ENCODE peak calls at places on chromosomes 13 and 19, in four cellular contexts. H, W, A and P are unnamed samples.
A peak's percentile ranks its signal among the peaks of the same experiment; 100 is the strongest.

GRCh38 chr13:112606125-112607001 is 18.4 kb upstream of the TUBGCP3 start:
- DNase-seq in A (peak; percentile 86), H (peak; percentile 78), W (peak; percentile 97), P (peak; percentile 92)

GRCh38 chr13:110915874-110916670 is 1.2 kb upstream of the ANKRD10 start:
- DNase-seq in A (peak; percentile 86), W (no peak), H (peak; percentile 62), P (no peak)

GRCh38 chr19:43574424-43575155 is 737 bp downstream of the XRCC1 start:
- DNase-seq in W (peak; percentile 16), A (peak; percentile 76), H (peak; percentile 91), P (no peak)

GRCh38 chr13:42893346-42893745 is 98.7 kb downstream of the EPSTI1 start:
- DNase-seq in W (peak; percentile 26), H (peak; percentile 42), A (peak; percentile 93), P (no peak)

GRCh38 chr13:44470623-44471562 is 97.3 kb downstream of the SERP2 start:
- DNase-seq in H (peak; percentile 38), A (peak; percentile 22), W (peak; percentile 79), P (no peak)

GRCh38 chr13:33745370-33746324 is 72.3 kb upstream of the RFC3 start:
- DNase-seq in A (no peak), H (no peak), W (no peak), P (no peak)

GRCh38 chr13:98802999-98803666 is 50.7 kb upstream of the SLC15A1 start:
- DNase-seq in H (no peak), W (no peak), A (no peak), P (no peak)

GRCh38 chr19:50784710-50785109 is 5.5 kb upstream of the ACP4 start:
- DNase-seq in H (no peak), W (no peak), A (no peak), P (no peak)

GRCh38 chr13:77810430-77810829 is 108.2 kb downstream of the EDNRB start:
- DNase-seq in A (peak; percentile 28), H (peak; percentile 31), W (peak; percentile 15), P (no peak)

GRCh38 chr13:48231080-48231479 is 1.9 kb upstream of the ITM2B start:
- DNase-seq in H (peak; percentile 18), A (peak; percentile 18), W (peak; percentile 70), P (no peak)

GRCh38 chr19:12639901-12640613 is 26.5 kb downstream of the MAN2B1 start:
- DNase-seq in A (peak; percentile 80), H (peak; percentile 80), W (peak; percentile 92), P (no peak)

GRCh38 chr13:67119481-67119883 is 110.7 kb downstream of the PCDH9 start:
- DNase-seq in W (no peak), H (peak; percentile 3), A (peak; percentile 99), P (no peak)

GRCh38 chr13:113785051-113786010 is 26.3 kb downstream of the TMEM255B start:
- DNase-seq in H (peak; percentile 99), A (peak; percentile 35), W (no peak), P (no peak)

GRCh38 chr13:78194904-78195639 is 276.4 kb upstream of the EDNRB start:
- DNase-seq in W (no peak), H (peak; percentile 7), A (peak; percentile 22), P (no peak)

GRCh38 chr13:41231025-41231677 is 32.2 kb downstream of the MTRF1 start:
- DNase-seq in W (no peak), A (no peak), H (no peak), P (no peak)

GRCh38 chr13:29847501-29847983 is 2.9 kb downstream of the UBL3 start:
- DNase-seq in W (peak; percentile 70), H (peak; percentile 83), A (peak; percentile 48), P (no peak)

GRCh38 chr19:5059191-5059579 is 90.3 kb downstream of the KDM4B start:
- DNase-seq in H (no peak), A (no peak), W (no peak), P (no peak)

GRCh38 chr13:97976551-97977375 is 23.3 kb downstream of the IPO5 start:
- DNase-seq in A (peak; percentile 29), W (peak; percentile 60), H (peak; percentile 29), P (no peak)

GRCh38 chr13:77222909-77223308 is 104.0 kb downstream of the MYCBP2 start:
- DNase-seq in H (peak; percentile 0), A (no peak), W (peak; percentile 2), P (no peak)

GRCh38 chr19:45130888-45131615 is 29.7 kb downstream of the NKPD1 start:
- DNase-seq in W (peak; percentile 90), A (peak; percentile 15), H (no peak), P (peak; percentile 96)

GRCh38 chr13:113980489-113981064 is 6.7 kb upstream of the C13orf46 start:
- DNase-seq in W (no peak), A (no peak), H (no peak), P (no peak)

GRCh38 chr19:48933382-48933932 is at the start of gene DHDH:
- DNase-seq in A (peak; percentile 48), H (peak; percentile 80), W (peak; percentile 95), P (peak; percentile 96)

GRCh38 chr19:3527250-3527910 is 11.6 kb upstream of the TEKTIP1 start:
- DNase-seq in W (no peak), A (no peak), H (no peak), P (no peak)

GRCh38 chr19:44718441-44719261 is 19.7 kb downstream of the CEACAM16 start:
- DNase-seq in W (peak; percentile 95), H (peak; percentile 97), A (peak; percentile 14), P (no peak)

GRCh38 chr13:40388617-40389016 is 277.8 kb downstream of the FOXO1 start:
- DNase-seq in H (peak; percentile 82), A (peak; percentile 49), W (no peak), P (no peak)

GRCh38 chr13:56622840-56623239 is 517.9 kb upstream of the PRR20A start:
- DNase-seq in H (no peak), A (no peak), W (no peak), P (no peak)

GRCh38 chr19:29467824-29468401 is 57.9 kb upstream of the VSTM2B start:
- DNase-seq in H (peak; percentile 46), W (peak; percentile 63), A (peak; percentile 3), P (no peak)

GRCh38 chr19:5093953-5094718 is 125.2 kb downstream of the KDM4B start:
- DNase-seq in A (no peak), H (no peak), W (no peak), P (no peak)

GRCh38 chr13:64154514-64154913 is 2738.9 kb upstream of the PCDH20 start:
- DNase-seq in A (peak; percentile 27), W (no peak), H (no peak), P (no peak)

GRCh38 chr19:48424694-48425219 is 21.0 kb upstream of the GRWD1 start:
- DNase-seq in A (peak; percentile 77), H (peak; percentile 79), W (no peak), P (no peak)

GRCh38 chr19:30936276-30936675 is 413.0 kb downstream of the TSHZ3 start:
- DNase-seq in A (no peak), W (no peak), H (no peak), P (no peak)

GRCh38 chr13:113546571-113547247 is 37.8 kb upstream of the TFDP1 start:
- DNase-seq in H (no peak), A (peak; percentile 36), W (peak; percentile 85), P (no peak)

GRCh38 chr13:41137951-41138350 is 5.3 kb upstream of the KBTBD6 start:
- DNase-seq in H (peak; percentile 93), W (no peak), A (peak; percentile 74), P (no peak)

GRCh38 chr13:33110713-33111413 is 94.6 kb downstream of the KL start:
- DNase-seq in A (peak; percentile 59), W (no peak), H (no peak), P (no peak)

GRCh38 chr19:21483589-21484170 is 21.7 kb upstream of the ZNF429 start:
- DNase-seq in H (no peak), A (peak; percentile 29), W (no peak), P (peak; percentile 8)

GRCh38 chr19:4233282-4233853 is 4.0 kb downstream of the EBI3 start:
- DNase-seq in A (peak; percentile 14), H (peak; percentile 44), W (peak; percentile 66), P (no peak)

GRCh38 chr19:41324231-41324702 is 14.3 kb downstream of the CCDC97 start:
- DNase-seq in H (peak; percentile 42), A (peak; percentile 26), W (no peak), P (no peak)

GRCh38 chr19:28934626-28935025 is 278.3 kb downstream of the UQCRFS1 start:
- DNase-seq in W (no peak), A (no peak), H (no peak), P (no peak)

GRCh38 chr13:34416833-34417425 is 525.1 kb upstream of the NBEA start:
- DNase-seq in A (peak; percentile 88), W (peak; percentile 15), H (peak; percentile 72), P (no peak)